ENCODE peak calls at places on chromosomes 4 and X, in eight cellular contexts. N, P, D, X, S, Z, O and R are unnamed samples.

GRCh38 chrX:55159556-55159955 is 60.6 kb upstream of the PAGE5 start:
- DNase-seq in N (peak; percentile 26), P (no peak), D (no peak), X (no peak), S (no peak), Z (no peak), O (no peak), R (no peak)

GRCh38 chr4:156999175-156999517 is 27.5 kb upstream of the PDGFC start:
- DNase-seq in N (no peak), P (peak; percentile 87), D (peak; percentile 98), X (no peak), S (peak; percentile 65), Z (no peak), O (peak; percentile 24), R (no peak)

GRCh38 chr4:83772680-83773079 is 236.8 kb downstream of the GPAT3 start:
- DNase-seq in N (no peak), P (no peak), D (no peak), X (no peak), S (no peak), Z (no peak), O (peak; percentile 12), R (no peak)

GRCh38 chr4:123474817-123475216 is 78.2 kb downstream of the SPRY1 start:
- DNase-seq in N (no peak), P (no peak), D (no peak), X (no peak), S (no peak), Z (no peak), O (no peak), R (no peak)

GRCh38 chrX:55056820-55057690 is 17.8 kb upstream of the PAGE2B start:
- DNase-seq in N (peak; percentile 40), P (no peak), D (no peak), X (no peak), S (no peak), Z (no peak), O (no peak), R (peak; percentile 72)

GRCh38 chrX:20388594-20388993 is 121.9 kb upstream of the RPS6KA3 start:
- DNase-seq in N (no peak), P (no peak), D (no peak), X (no peak), S (no peak), Z (no peak), O (no peak), R (no peak)

GRCh38 chr4:27123769-27124124 is 263.1 kb downstream of the STIM2 start:
- DNase-seq in N (no peak), P (no peak), D (no peak), X (no peak), S (no peak), Z (no peak), O (no peak), R (no peak)

GRCh38 chr4:3708103-3708510 is 58.1 kb upstream of the ADRA2C start:
- DNase-seq in N (no peak), P (no peak), D (peak; percentile 75), X (peak; percentile 48), S (no peak), Z (no peak), O (no peak), R (no peak)

GRCh38 chrX:133531012-133531411 is 115.7 kb upstream of the GPC4 start:
- DNase-seq in N (no peak), P (no peak), D (no peak), X (peak; percentile 29), S (no peak), Z (no peak), O (no peak), R (no peak)

GRCh38 chr4:152735302-152735917 is 44.1 kb downstream of the TIGD4 start:
- DNase-seq in N (peak; percentile 46), P (peak; percentile 12), D (peak; percentile 61), X (no peak), S (no peak), Z (no peak), O (peak; percentile 63), R (peak; percentile 13)

GRCh38 chr4:23930750-23931488 is 41.1 kb upstream of the PPARGC1A start:
- DNase-seq in N (no peak), P (no peak), D (no peak), X (peak; percentile 93), S (no peak), Z (no peak), O (peak; percentile 17), R (no peak)

DNA sequence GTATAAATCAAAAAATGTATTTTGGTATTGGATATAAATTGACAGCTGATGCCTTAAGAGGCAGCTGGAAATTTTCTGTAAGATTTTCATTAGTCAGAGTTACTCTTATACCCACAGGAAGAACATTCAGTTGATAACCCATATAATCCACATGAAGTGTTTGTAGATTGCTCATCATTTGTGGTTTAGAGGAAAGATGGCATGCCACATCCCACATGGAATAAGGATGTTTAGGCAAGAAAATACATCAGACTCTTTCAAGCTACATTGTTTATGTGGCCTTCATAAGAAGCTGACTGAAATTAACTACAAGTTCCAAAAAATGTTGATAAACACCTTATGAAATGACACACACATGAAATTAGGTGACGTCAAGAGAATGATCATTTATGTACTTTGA is 56.6 kb downstream of the AREG start:
- DNase-seq in N (no peak), P (no peak), D (peak; percentile 57), X (no peak), S (no peak), Z (no peak), O (no peak), R (no peak)
- H3K4me1 ChIP-seq in N (no peaks in the 10 kb centered on the region), P (peaks cover 5% of the 10 kb centered on the region), D (peaks cover 13% of the 10 kb centered on the region), X (no peaks in the 10 kb centered on the region), S (no peaks in the 10 kb centered on the region), Z (peaks cover 10% of the 10 kb centered on the region), O (no peaks in the 10 kb centered on the region), R (no peaks in the 10 kb centered on the region)

GRCh38 chr4:184267673-184268573 is 50.2 kb upstream of the ENPP6 start:
- DNase-seq in N (peak; percentile 81), P (peak; percentile 6), D (peak; percentile 88), X (peak; percentile 49), S (no peak), Z (no peak), O (no peak), R (peak; percentile 65)

GRCh38 chr4:184269879-184270430 is 52.3 kb upstream of the ENPP6 start:
- DNase-seq in N (no peak), P (no peak), D (no peak), X (no peak), S (no peak), Z (no peak), O (no peak), R (no peak)

GRCh38 chr4:184270808-184271413 is 53.2 kb upstream of the ENPP6 start:
- DNase-seq in N (no peak), P (no peak), D (no peak), X (no peak), S (no peak), Z (no peak), O (no peak), R (no peak)

GRCh38 chr4:184267206-184267608 is 49.5 kb upstream of the ENPP6 start:
- DNase-seq in N (no peak), P (no peak), D (no peak), X (no peak), S (no peak), Z (no peak), O (no peak), R (no peak)

GRCh38 chr4:184268574-184269160 is 51.0 kb upstream of the ENPP6 start:
- DNase-seq in N (no peak), P (no peak), D (no peak), X (no peak), S (no peak), Z (no peak), O (no peak), R (no peak)
- H3K4me3 ChIP-seq in N (peak overlapping the region; percentile 90), P (peak overlapping the region; percentile 49), D (peak overlapping the region; percentile 72), X (peak overlapping the region; percentile 23), S (no peak overlapping the region), Z (no peak overlapping the region), O (no peak overlapping the region), R (peak overlapping the region; percentile 61)

DNA sequence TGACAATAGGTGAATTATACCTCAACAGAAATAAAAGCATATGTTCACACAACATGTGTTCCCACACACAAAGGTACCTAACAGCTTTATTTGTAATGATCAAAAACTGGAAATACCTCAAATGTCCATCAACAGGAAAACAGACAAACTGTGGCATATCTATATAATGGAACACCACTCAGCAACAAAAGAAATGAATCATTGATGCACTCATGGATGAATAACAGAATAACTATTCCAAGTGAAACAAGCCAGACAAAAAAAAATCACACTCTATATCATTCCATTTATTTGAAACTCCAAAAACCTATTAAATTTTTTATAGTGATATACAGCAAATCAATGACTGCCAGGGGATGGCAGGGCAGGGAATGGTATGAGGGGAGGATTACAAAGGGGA is 148.1 kb downstream of the PLS3 start:
- DNase-seq in N (no peak), P (no peak), D (no peak), X (no peak), S (no peak), Z (no peak), O (no peak), R (no peak)
- H3K4me1 ChIP-seq in N (no peaks in the 10 kb centered on the region), P (no peaks in the 10 kb centered on the region), D (no peaks in the 10 kb centered on the region), X (no peaks in the 10 kb centered on the region), S (no peaks in the 10 kb centered on the region), Z (no peaks in the 10 kb centered on the region), O (peaks cover 19% of the 10 kb centered on the region), R (no peaks in the 10 kb centered on the region)

GRCh38 chr4:105147226-105148151 is 813 bp downstream of the TET2 start:
- DNase-seq in N (peak; percentile 37), P (no peak), D (peak; percentile 75), X (peak; percentile 21), S (no peak), Z (no peak), O (peak; percentile 74), R (peak; percentile 39)
- H3K4me3 ChIP-seq in N (peak overlapping the region; percentile 97), P (peak overlapping the region; percentile 79), D (peak overlapping the region; percentile 99), X (peak overlapping the region; percentile 78), S (peak overlapping the region; percentile 49), Z (peak overlapping the region; percentile 91), O (peak overlapping the region; percentile 86), R (peak overlapping the region; percentile 97)

GRCh38 chr4:176627916-176628315 is 164.8 kb downstream of the VEGFC start:
- DNase-seq in N (no peak), P (no peak), D (no peak), X (no peak), S (no peak), Z (no peak), O (no peak), R (no peak)

GRCh38 chr4:176635372-176636261 is 157.1 kb downstream of the VEGFC start:
- DNase-seq in N (no peak), P (no peak), D (no peak), X (no peak), S (no peak), Z (no peak), O (no peak), R (no peak)

GRCh38 chr4:176631611-176632010 is 161.1 kb downstream of the VEGFC start:
- DNase-seq in N (no peak), P (no peak), D (peak; percentile 51), X (no peak), S (no peak), Z (no peak), O (no peak), R (no peak)
- H3K4me1 ChIP-seq in N (no peaks in the 10 kb centered on the region), P (no peaks in the 10 kb centered on the region), D (peaks cover 8% of the 10 kb centered on the region), X (peaks cover 7% of the 10 kb centered on the region), S (no peaks in the 10 kb centered on the region), Z (no peaks in the 10 kb centered on the region), O (no peaks in the 10 kb centered on the region), R (no peaks in the 10 kb centered on the region)

GRCh38 chr4:121226362-121226761 is 62.2 kb upstream of the TNIP3 start:
- DNase-seq in N (no peak), P (no peak), D (no peak), X (no peak), S (no peak), Z (no peak), O (peak; percentile 15), R (no peak)
- H3K4me3 ChIP-seq in N (peak overlapping the region; percentile 97), P (no peak overlapping the region), D (no peak overlapping the region), X (no peak overlapping the region), S (no peak overlapping the region), Z (no peak overlapping the region), O (no peak overlapping the region), R (peak overlapping the region; percentile 32)

GRCh38 chr4:1722551-1723071 is 1.3 kb downstream of the TACC3 start:
- DNase-seq in N (no peak), P (no peak), D (no peak), X (no peak), S (no peak), Z (no peak), O (no peak), R (no peak)
- H3K4me1 ChIP-seq in N (peaks cover 71% of the 10 kb centered on the region), P (peaks cover 43% of the 10 kb centered on the region), D (peaks cover 27% of the 10 kb centered on the region), X (peaks cover 53% of the 10 kb centered on the region), S (peaks cover 24% of the 10 kb centered on the region), Z (peaks cover 63% of the 10 kb centered on the region), O (peaks cover 12% of the 10 kb centered on the region), R (peaks cover 50% of the 10 kb centered on the region)